ENCODE peak calls at places on chromosome 16, in nine cellular contexts. U, F, W, D, Z, O, S, A and H are unnamed samples.

GRCh38 chr16:68776821-68777485 is 39.9 kb downstream of the CDH1 start:
- DNase-seq in O (no peak), F (no peak), W (no peak), D (no peak), U (no peak), A (no peak), Z (peak; percentile 81), S (no peak), H (no peak)

GRCh38 chr16:21167360-21167759 is 8.9 kb downstream of the LDAF1 start:
- DNase-seq in D (no peak), S (no peak), O (no peak), F (no peak), U (no peak), W (no peak), A (no peak), Z (no peak), H (no peak)

GRCh38 chr16:14358697-14359305 is 271.3 kb downstream of the PARN start:
- DNase-seq in A (no peak), F (no peak), W (no peak), O (no peak), D (no peak), U (no peak), S (no peak), Z (no peak), H (no peak)

GRCh38 chr16:19698480-19699465 is 19.3 kb downstream of the KNOP1 start:
- DNase-seq in W (no peak), A (no peak), F (no peak), D (no peak), U (no peak), S (no peak), Z (no peak), O (no peak), H (no peak)

GRCh38 chr16:49548571-49548970 is 175.0 kb downstream of the C16orf78 start:
- DNase-seq in A (no peak), S (no peak), Z (no peak), F (no peak), D (no peak), W (no peak), O (no peak), U (no peak), H (no peak)

GRCh38 chr16:11071829-11072228 is 127.5 kb downstream of the CLEC16A start:
- DNase-seq in S (no peak), Z (no peak), D (no peak), F (no peak), A (no peak), W (no peak), O (no peak), U (no peak), H (no peak)

GRCh38 chr16:22299036-22299435 is 1.8 kb downstream of the POLR3E start:
- DNase-seq in U (no peak), Z (no peak), F (no peak), A (no peak), O (no peak), S (no peak), W (no peak), D (no peak), H (no peak)

GRCh38 chr16:81189100-81189664 is 49.3 kb upstream of the BCO1 start:
- DNase-seq in S (no peak), W (peak; percentile 68), O (no peak), D (no peak), U (no peak), Z (no peak), F (peak; percentile 84), A (peak; percentile 77), H (no peak)

GRCh38 chr16:28596840-28597691 is at the start of gene SULT1A2:
- DNase-seq in W (no peak), F (peak; percentile 58), S (no peak), U (no peak), D (no peak), O (no peak), Z (no peak), A (peak; percentile 68), H (no peak)

GRCh38 chr16:25126820-25127232 is 15.3 kb downstream of the LCMT1 start:
- DNase-seq in W (no peak), S (no peak), D (no peak), O (no peak), Z (peak; percentile 46), A (peak; percentile 55), U (peak; percentile 32), F (no peak), H (no peak)

GRCh38 chr16:10308305-10309193 is 77.3 kb upstream of the ATF7IP2 start:
- DNase-seq in A (no peak), O (no peak), F (no peak), Z (no peak), S (no peak), D (no peak), U (no peak), W (no peak), H (no peak)

GRCh38 chr16:68401871-68402747 is 46.2 kb downstream of the SMPD3 start:
- DNase-seq in W (no peak), F (no peak), S (no peak), D (no peak), U (no peak), Z (no peak), A (no peak), O (no peak), H (no peak)

GRCh38 chr16:55225972-55226542 is 97.9 kb upstream of the IRX6 start:
- DNase-seq in O (no peak), F (no peak), U (no peak), D (no peak), Z (no peak), W (no peak), A (no peak), S (no peak), H (no peak)

GRCh38 chr16:73321942-73322341 is 274.0 kb upstream of the ZFHX3 start:
- DNase-seq in F (no peak), S (no peak), Z (no peak), W (no peak), A (no peak), U (no peak), O (no peak), D (no peak), H (no peak)

GRCh38 chr16:31063843-31064611 is 10.0 kb downstream of the ZNF668 start:
- DNase-seq in A (no peak), U (no peak), O (peak; percentile 5), S (no peak), F (no peak), W (no peak), Z (peak; percentile 59), D (no peak), H (peak; percentile 28)

GRCh38 chr16:66900721-66901441 is 17.8 kb downstream of the CDH16 start:
- DNase-seq in O (no peak), U (no peak), W (no peak), Z (no peak), F (peak; percentile 23), S (no peak), D (no peak), A (peak; percentile 75), H (no peak)

GRCh38 chr16:83336630-83337029 is 471.1 kb upstream of the HSBP1 start:
- DNase-seq in A (no peak), F (no peak), O (no peak), U (no peak), D (no peak), S (no peak), W (no peak), Z (no peak), H (no peak)

GRCh38 chr16:48367443-48368049 is 17.7 kb downstream of the SIAH1 start:
- DNase-seq in A (no peak), Z (no peak), D (no peak), S (no peak), U (no peak), W (no peak), O (no peak), F (no peak), H (no peak)

GRCh38 chr16:24988593-24989338 is 26.4 kb downstream of the ARHGAP17 start:
- DNase-seq in A (peak; percentile 42), D (no peak), Z (no peak), U (no peak), F (no peak), O (no peak), S (no peak), W (no peak), H (no peak)

GRCh38 chr16:46853713-46854443 is 22.9 kb upstream of the C16orf87 start:
- DNase-seq in A (peak; percentile 74), W (peak; percentile 77), U (peak; percentile 68), D (peak; percentile 22), O (peak; percentile 19), F (peak; percentile 75), S (no peak), Z (peak; percentile 72), H (no peak)